ENCODE peak calls at places on chromosomes 4 and X, in eight cellular contexts. One of them, this sample, is unnamed. For H3K36me3 and H3K9me2, the result is how much of the 10 kb centered on the place peaks cover.

GRCh38 chr4:69832326-69833030 is 27.5 kb downstream of the SULT1E1 start:
- DNase-seq in GM23338: no peak
- DNase-seq in hepatocyte: peak
- DNase-seq in PC-3: no peak
- DNase-seq in HCT116: no peak
- DNase-seq in SK-N-SH: no peak
- DNase-seq in PC-9: no peak
- DNase-seq in MM.1S: no peak
- DNase-seq in this sample: no peak

GRCh38 chr4:125187221-125187620 is 127.5 kb upstream of the FAT4 start:
- DNase-seq in GM23338: no peak
- DNase-seq in hepatocyte: no peak
- DNase-seq in PC-3: peak
- DNase-seq in HCT116: no peak
- DNase-seq in SK-N-SH: no peak
- DNase-seq in PC-9: no peak
- DNase-seq in MM.1S: no peak
- DNase-seq in this sample: no peak

GRCh38 chr4:99381588-99382175 is 29.1 kb upstream of the ADH1C start:
- DNase-seq in GM23338: no peak
- DNase-seq in hepatocyte: no peak
- DNase-seq in PC-3: no peak
- DNase-seq in HCT116: no peak
- DNase-seq in SK-N-SH: no peak
- DNase-seq in PC-9: no peak
- DNase-seq in MM.1S: no peak
- DNase-seq in this sample: no peak

GRCh38 chr4:40662962-40663604 is 33.4 kb upstream of the RBM47 start:
- DNase-seq in GM23338: no peak
- DNase-seq in hepatocyte: peak
- DNase-seq in PC-3: peak
- DNase-seq in HCT116: no peak
- DNase-seq in SK-N-SH: no peak
- DNase-seq in PC-9: peak
- DNase-seq in MM.1S: no peak
- DNase-seq in this sample: no peak

GRCh38 chr4:129014566-129015509 is 78.5 kb downstream of the SCLT1 start:
- DNase-seq in GM23338: no peak
- DNase-seq in hepatocyte: no peak
- DNase-seq in PC-3: no peak
- DNase-seq in HCT116: no peak
- DNase-seq in SK-N-SH: no peak
- DNase-seq in PC-9: no peak
- DNase-seq in MM.1S: no peak
- DNase-seq in this sample: no peak

GRCh38 chr4:2902126-2902525 is 58.5 kb downstream of the ADD1 start:
- DNase-seq in GM23338: no peak
- DNase-seq in hepatocyte: no peak
- DNase-seq in PC-3: no peak
- DNase-seq in HCT116: no peak
- DNase-seq in SK-N-SH: no peak
- DNase-seq in PC-9: no peak
- DNase-seq in MM.1S: no peak
- DNase-seq in this sample: no peak

GRCh38 chrX:107205770-107206696 is at the start of the genes DNAAF6 and NUP62CL:
- DNase-seq in GM23338: peak
- DNase-seq in hepatocyte: peak
- DNase-seq in PC-3: peak
- DNase-seq in HCT116: peak
- DNase-seq in SK-N-SH: peak
- DNase-seq in PC-9: peak
- DNase-seq in MM.1S: peak
- DNase-seq in this sample: peak

GRCh38 chr4:150986085-150986484 is 29.0 kb downstream of the LRBA start:
- DNase-seq in GM23338: no peak
- DNase-seq in hepatocyte: no peak
- DNase-seq in PC-3: no peak
- DNase-seq in HCT116: no peak
- DNase-seq in SK-N-SH: no peak
- DNase-seq in PC-9: no peak
- DNase-seq in MM.1S: no peak
- DNase-seq in this sample: no peak

GRCh38 chr4:62126064-62126732 is 926.1 kb downstream of the ADGRL3 start:
- DNase-seq in GM23338: no peak
- DNase-seq in hepatocyte: no peak
- DNase-seq in PC-3: peak
- DNase-seq in HCT116: no peak
- DNase-seq in SK-N-SH: no peak
- DNase-seq in PC-9: no peak
- DNase-seq in MM.1S: no peak
- DNase-seq in this sample: no peak

GRCh38 chr4:187294861-187295260 is 571.2 kb upstream of the FAT1 start:
- DNase-seq in GM23338: no peak
- DNase-seq in hepatocyte: peak
- DNase-seq in PC-3: peak
- DNase-seq in HCT116: no peak
- DNase-seq in SK-N-SH: no peak
- DNase-seq in PC-9: no peak
- DNase-seq in MM.1S: no peak
- DNase-seq in this sample: no peak

GRCh38 chr4:185134176-185134869 is 8.7 kb upstream of the SLC25A4 start:
- DNase-seq in GM23338: peak
- DNase-seq in hepatocyte: peak
- DNase-seq in PC-3: peak
- DNase-seq in HCT116: peak
- DNase-seq in SK-N-SH: peak
- DNase-seq in PC-9: no peak
- DNase-seq in MM.1S: peak
- DNase-seq in this sample: peak

GRCh38 chr4:185122681-185123345 is 20.3 kb upstream of the SLC25A4 start:
- DNase-seq in GM23338: no peak
- DNase-seq in hepatocyte: no peak
- DNase-seq in PC-3: peak
- DNase-seq in HCT116: no peak
- DNase-seq in SK-N-SH: no peak
- DNase-seq in PC-9: no peak
- DNase-seq in MM.1S: peak
- DNase-seq in this sample: no peak

GRCh38 chrX:2989565-2989964 is 16.8 kb upstream of the ARSH start:
- DNase-seq in GM23338: no peak
- DNase-seq in hepatocyte: no peak
- DNase-seq in PC-3: no peak
- DNase-seq in HCT116: no peak
- DNase-seq in SK-N-SH: no peak
- DNase-seq in PC-9: no peak
- DNase-seq in MM.1S: no peak
- DNase-seq in this sample: no peak

GRCh38 chr4:947491-947971 is 15.3 kb downstream of the TMEM175 start:
- DNase-seq in GM23338: no peak
- DNase-seq in hepatocyte: no peak
- DNase-seq in PC-3: no peak
- DNase-seq in HCT116: no peak
- DNase-seq in SK-N-SH: peak
- DNase-seq in PC-9: no peak
- DNase-seq in MM.1S: no peak
- DNase-seq in this sample: no peak

GRCh38 chr4:75848891-75849290 is 53.4 kb downstream of the PPEF2 start:
- DNase-seq in GM23338: no peak
- DNase-seq in hepatocyte: no peak
- DNase-seq in PC-3: no peak
- DNase-seq in HCT116: no peak
- DNase-seq in SK-N-SH: no peak
- DNase-seq in PC-9: no peak
- DNase-seq in MM.1S: no peak
- DNase-seq in this sample: no peak

GRCh38 chr4:59553739-59554126 is 1646.4 kb upstream of the ADGRL3 start:
- DNase-seq in GM23338: no peak
- DNase-seq in hepatocyte: peak
- DNase-seq in PC-3: peak
- DNase-seq in HCT116: no peak
- DNase-seq in SK-N-SH: no peak
- DNase-seq in PC-9: no peak
- DNase-seq in MM.1S: peak
- DNase-seq in this sample: no peak

GRCh38 chr4:122827258-122827887 is 742 bp downstream of the FGF2 start:
- DNase-seq in GM23338: peak
- DNase-seq in hepatocyte: peak
- DNase-seq in PC-3: peak
- DNase-seq in HCT116: no peak
- DNase-seq in SK-N-SH: peak
- DNase-seq in PC-9: peak
- DNase-seq in MM.1S: peak
- DNase-seq in this sample: peak

GRCh38 chr4:145183023-145183422 is 2.6 kb upstream of the OTUD4 start:
- DNase-seq in GM23338: no peak
- DNase-seq in hepatocyte: no peak
- DNase-seq in PC-3: peak
- DNase-seq in HCT116: no peak
- DNase-seq in SK-N-SH: no peak
- DNase-seq in PC-9: no peak
- DNase-seq in MM.1S: peak
- DNase-seq in this sample: no peak

GRCh38 chr4:24477919-24478318 is 106.4 kb downstream of the DHX15 start:
- DNase-seq in GM23338: peak
- DNase-seq in hepatocyte: peak
- DNase-seq in PC-3: peak
- DNase-seq in HCT116: no peak
- DNase-seq in SK-N-SH: peak
- DNase-seq in PC-9: no peak
- DNase-seq in MM.1S: no peak
- DNase-seq in this sample: no peak

GRCh38 chr4:91198951-91199350 is 1071.8 kb downstream of the CCSER1 start:
- DNase-seq in GM23338: no peak
- DNase-seq in hepatocyte: no peak
- DNase-seq in PC-3: no peak
- DNase-seq in HCT116: no peak
- DNase-seq in SK-N-SH: no peak
- DNase-seq in PC-9: no peak
- DNase-seq in MM.1S: peak
- DNase-seq in this sample: no peak

GRCh38 chr4:181662383-181662782 is 580.8 kb upstream of the TENM3 start:
- DNase-seq in GM23338: no peak
- DNase-seq in hepatocyte: no peak
- DNase-seq in PC-3: no peak
- DNase-seq in HCT116: no peak
- DNase-seq in SK-N-SH: no peak
- DNase-seq in PC-9: no peak
- DNase-seq in MM.1S: no peak
- DNase-seq in this sample: no peak

GRCh38 chrX:13226214-13226613 is 93.6 kb downstream of the ATXN3L start:
- DNase-seq in GM23338: no peak
- DNase-seq in hepatocyte: no peak
- DNase-seq in PC-3: no peak
- DNase-seq in HCT116: no peak
- DNase-seq in SK-N-SH: no peak
- DNase-seq in PC-9: no peak
- DNase-seq in MM.1S: no peak
- DNase-seq in this sample: no peak

GRCh38 chrX:22135171-22135711 is 103.1 kb downstream of the PHEX start:
- DNase-seq in GM23338: no peak
- DNase-seq in hepatocyte: no peak
- DNase-seq in PC-3: peak
- DNase-seq in HCT116: no peak
- DNase-seq in SK-N-SH: no peak
- DNase-seq in PC-9: peak
- DNase-seq in MM.1S: peak
- DNase-seq in this sample: no peak

GRCh38 chrX:41189156-41189555 is 103.9 kb downstream of the USP9X start:
- DNase-seq in GM23338: no peak
- DNase-seq in hepatocyte: no peak
- DNase-seq in PC-3: no peak
- DNase-seq in HCT116: no peak
- DNase-seq in SK-N-SH: no peak
- DNase-seq in PC-9: no peak
- DNase-seq in MM.1S: no peak
- DNase-seq in this sample: no peak
- H3K36me3 ChIP-seq in GM23338: half or more
- H3K36me3 ChIP-seq in hepatocyte: under half
- H3K36me3 ChIP-seq in PC-3: under half
- H3K36me3 ChIP-seq in HCT116: under half
- H3K36me3 ChIP-seq in SK-N-SH: half or more
- H3K36me3 ChIP-seq in PC-9: under half
- H3K36me3 ChIP-seq in MM.1S: under half
- H3K36me3 ChIP-seq in this sample: half or more

GRCh38 chr4:73715659-73716058 is 24.7 kb upstream of the CXCL8 start:
- DNase-seq in GM23338: no peak
- DNase-seq in hepatocyte: no peak
- DNase-seq in PC-3: peak
- DNase-seq in HCT116: no peak
- DNase-seq in SK-N-SH: no peak
- DNase-seq in PC-9: no peak
- DNase-seq in MM.1S: no peak
- DNase-seq in this sample: no peak
- H3K9me2 ChIP-seq in GM23338: under half
- H3K9me2 ChIP-seq in hepatocyte: under half
- H3K9me2 ChIP-seq in PC-3: under half
- H3K9me2 ChIP-seq in HCT116: under half
- H3K9me2 ChIP-seq in SK-N-SH: under half
- H3K9me2 ChIP-seq in PC-9: under half
- H3K9me2 ChIP-seq in MM.1S: under half
- H3K9me2 ChIP-seq in this sample: under half

GRCh38 chr4:130185123-130185522 is 1089.2 kb downstream of the C4orf33 start:
- DNase-seq in GM23338: no peak
- DNase-seq in hepatocyte: no peak
- DNase-seq in PC-3: no peak
- DNase-seq in HCT116: no peak
- DNase-seq in SK-N-SH: no peak
- DNase-seq in PC-9: no peak
- DNase-seq in MM.1S: no peak
- DNase-seq in this sample: no peak
- TF ChIP-seq CTCF in GM23338: no peak
- TF ChIP-seq CTCF in hepatocyte: no peak
- TF ChIP-seq CTCF in PC-3: no peak
- TF ChIP-seq CTCF in HCT116: no peak
- TF ChIP-seq CTCF in SK-N-SH: no peak
- TF ChIP-seq CTCF in PC-9: no peak
- TF ChIP-seq CTCF in MM.1S: no peak
- TF ChIP-seq CTCF in this sample: no peak

DNA sequence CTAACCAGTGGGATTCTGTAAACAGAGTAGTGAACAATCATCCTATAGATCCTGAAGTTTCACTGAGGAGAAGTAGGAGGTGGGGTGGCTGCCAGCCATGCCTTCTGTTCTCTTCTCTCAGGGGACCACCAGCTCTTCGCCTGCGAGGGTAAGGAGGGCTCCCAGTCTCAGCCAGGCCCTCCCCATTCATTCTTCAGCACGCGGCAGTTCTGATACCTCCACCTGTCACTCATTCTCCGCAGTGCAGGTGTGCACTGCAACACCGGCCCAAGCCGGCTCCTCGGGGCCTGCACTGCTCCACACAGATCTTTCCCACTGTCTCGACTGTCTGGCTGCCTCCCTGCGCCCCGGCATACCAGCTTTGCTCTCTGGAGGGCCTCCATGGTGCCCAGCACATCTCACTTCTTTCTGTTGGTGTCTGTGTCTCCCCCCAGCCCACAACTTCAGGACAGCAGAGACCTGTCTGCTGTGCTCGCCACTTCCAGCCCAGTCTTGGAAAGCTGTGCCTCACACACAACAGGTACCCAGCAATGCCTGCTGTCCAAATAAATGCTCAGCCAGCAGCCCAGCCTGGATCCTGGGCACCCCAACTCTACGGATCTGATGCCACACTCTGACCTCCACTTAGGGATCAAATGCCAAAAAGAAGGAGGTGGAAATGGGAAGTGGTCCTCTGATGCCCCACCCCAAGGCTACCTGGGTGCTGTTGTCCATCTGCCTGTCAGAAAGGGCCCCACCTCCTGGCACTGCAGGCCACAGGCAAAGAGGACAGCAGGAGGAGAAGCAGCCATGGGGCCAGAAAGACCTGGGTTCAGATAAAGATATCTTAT is 29.0 kb downstream of the ACOX3 start:
- DNase-seq in GM23338: no peak
- DNase-seq in hepatocyte: no peak
- DNase-seq in PC-3: no peak
- DNase-seq in HCT116: no peak
- DNase-seq in SK-N-SH: no peak
- DNase-seq in PC-9: no peak
- DNase-seq in MM.1S: no peak
- DNase-seq in this sample: no peak
- H3K36me3 ChIP-seq in GM23338: under half
- H3K36me3 ChIP-seq in hepatocyte: under half
- H3K36me3 ChIP-seq in PC-3: under half
- H3K36me3 ChIP-seq in HCT116: under half
- H3K36me3 ChIP-seq in SK-N-SH: under half
- H3K36me3 ChIP-seq in PC-9: under half
- H3K36me3 ChIP-seq in MM.1S: under half
- H3K36me3 ChIP-seq in this sample: under half

This sample was measured in OCI-LY7.